ENCODE peak calls at places on chromosomes 1 and 21, in eight cellular contexts. B, E, P, C, J, F, R and V are unnamed samples.

GRCh38 chr1:153262462-153263157 is 3.1 kb downstream of the LORICRIN start:
- DNase-seq in R (no peak), E (no peak), F (no peak), P (no peak), C (no peak), J (no peak), B (no peak), V (no peak)

GRCh38 chr1:31064685-31065309 is 720 bp downstream of the PUM1 start:
- DNase-seq in R (peak; percentile 29), B (no peak), F (no peak), P (peak; percentile 46), E (peak; percentile 41), C (no peak), J (no peak), V (no peak)

GRCh38 chr21:20970691-20971090 is 27.5 kb upstream of the NCAM2 start:
- DNase-seq in C (no peak), B (no peak), J (no peak), E (no peak), P (no peak), F (no peak), R (no peak), V (no peak)

GRCh38 chr1:41328780-41329640 is 32.2 kb upstream of the FOXO6 start:
- DNase-seq in F (no peak), J (no peak), C (no peak), P (no peak), B (no peak), E (no peak), R (no peak), V (no peak)

GRCh38 chr1:99573431-99574217 is 72.3 kb upstream of the PALMD start:
- DNase-seq in J (no peak), F (no peak), R (no peak), P (peak; percentile 24), C (peak; percentile 24), E (no peak), B (no peak), V (no peak)

GRCh38 chr1:5754079-5754431 is 238.2 kb downstream of the NPHP4 start:
- DNase-seq in E (no peak), J (no peak), B (no peak), F (no peak), C (no peak), P (no peak), R (no peak), V (no peak)

GRCh38 chr1:47442202-47442601 is 4.4 kb downstream of the FOXD2 start:
- DNase-seq in E (no peak), P (no peak), R (no peak), B (no peak), J (no peak), F (no peak), C (no peak), V (no peak)

GRCh38 chr1:234139966-234140365 is 233.3 kb upstream of the COA6 start:
- DNase-seq in B (no peak), J (no peak), C (peak; percentile 37), E (peak; percentile 81), R (peak; percentile 48), F (no peak), P (no peak), V (peak; percentile 45)

GRCh38 chr1:48442864-48443619 is 29.0 kb downstream of the SPATA6 start:
- DNase-seq in R (no peak), C (no peak), P (no peak), J (no peak), B (no peak), E (no peak), F (no peak), V (no peak)

GRCh38 chr1:160866001-160866704 is 3.5 kb upstream of the CD244 start:
- DNase-seq in P (no peak), B (no peak), C (peak; percentile 26), J (no peak), R (no peak), F (no peak), E (no peak), V (no peak)

GRCh38 chr1:67830928-67831596 is 2.2 kb downstream of the GNG12 start:
- DNase-seq in P (no peak), F (no peak), R (peak; percentile 24), B (no peak), J (no peak), C (peak; percentile 44), E (peak; percentile 23), V (no peak)
- H3K4me3 ChIP-seq in P (peak overlapping the region; percentile 82), F (peak overlapping the region; percentile 70), R (peak overlapping the region; percentile 86), B (peak overlapping the region; percentile 80), J (peak overlapping the region; percentile 91), C (peak overlapping the region; percentile 82), E (peak overlapping the region; percentile 85), V (peak overlapping the region; percentile 87)

GRCh38 chr1:164504699-164505098 is 54.3 kb upstream of the PBX1 start:
- DNase-seq in B (no peak), R (peak; percentile 47), P (no peak), E (peak; percentile 58), F (no peak), J (no peak), C (peak; percentile 29), V (no peak)

GRCh38 chr1:164515932-164516331 is 43.1 kb upstream of the PBX1 start:
- DNase-seq in B (no peak), F (no peak), J (no peak), P (no peak), R (peak; percentile 34), E (peak; percentile 12), C (no peak), V (no peak)

GRCh38 chr1:164515221-164515620 is 43.8 kb upstream of the PBX1 start:
- DNase-seq in F (no peak), E (no peak), R (no peak), P (no peak), B (no peak), C (no peak), J (peak; percentile 55), V (no peak)

GRCh38 chr1:164510435-164510834 is 48.5 kb upstream of the PBX1 start:
- DNase-seq in P (no peak), J (no peak), R (peak; percentile 60), E (peak; percentile 40), F (no peak), B (no peak), C (peak; percentile 33), V (no peak)
- TF ChIP-seq CTCF in P (no peak), J (no peak), R (peak; percentile 31), E (no peak), F (no peak), B (peak; percentile 31), C (peak; percentile 8), V (peak; percentile 41)

GRCh38 chr1:210252621-210253041 is 20.0 kb downstream of the SERTAD4 start:
- DNase-seq in C (no peak), F (no peak), P (peak; percentile 55), R (no peak), J (no peak), E (no peak), B (no peak), V (no peak)

GRCh38 chr1:210251680-210252490 is 19.3 kb downstream of the SERTAD4 start:
- DNase-seq in J (no peak), P (no peak), C (no peak), B (no peak), E (no peak), R (no peak), F (no peak), V (no peak)

GRCh38 chr1:210248341-210248740 is 15.7 kb downstream of the SERTAD4 start:
- DNase-seq in E (no peak), R (no peak), P (no peak), F (no peak), B (no peak), C (no peak), J (no peak), V (no peak)

GRCh38 chr1:210250998-210251679 is 18.5 kb downstream of the SERTAD4 start:
- DNase-seq in R (no peak), P (peak; percentile 62), F (peak; percentile 45), C (peak; percentile 55), E (peak; percentile 32), J (no peak), B (no peak), V (no peak)

DNA sequence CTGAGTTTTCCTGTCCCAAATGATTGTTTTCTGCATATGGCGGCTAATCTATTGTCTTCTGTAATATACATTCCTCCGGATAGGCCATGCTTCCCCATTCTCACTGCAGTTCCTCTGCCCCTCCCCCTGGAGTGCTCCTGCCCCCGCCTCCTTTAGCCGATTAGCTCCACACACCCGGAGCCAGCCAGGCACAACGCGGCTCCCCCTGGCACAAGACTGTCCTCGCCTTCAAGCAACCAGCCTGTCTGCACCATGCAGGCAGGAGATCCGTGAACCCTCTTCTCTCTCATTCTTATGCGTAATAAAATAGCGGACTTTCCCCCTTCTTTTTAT is 18.0 kb downstream of the SERTAD4 start:
- DNase-seq in P (no peak), B (no peak), C (no peak), R (no peak), E (no peak), J (no peak), F (no peak), V (no peak)
- H3K4me3 ChIP-seq in P (peak overlapping the region; percentile 58), B (no peak overlapping the region), C (peak overlapping the region; percentile 7), R (no peak overlapping the region), E (no peak overlapping the region), J (peak overlapping the region; percentile 67), F (peak overlapping the region; percentile 25), V (peak overlapping the region; percentile 50)

GRCh38 chr1:76160225-76160624 is 85.7 kb downstream of the ST6GALNAC3 start:
- DNase-seq in E (no peak), B (no peak), R (no peak), C (no peak), P (no peak), F (no peak), J (no peak), V (no peak)

GRCh38 chr1:76154213-76154956 is 79.8 kb downstream of the ST6GALNAC3 start:
- DNase-seq in P (peak; percentile 82), F (peak; percentile 65), J (peak; percentile 82), E (peak; percentile 74), R (peak; percentile 78), B (peak; percentile 5), C (peak; percentile 68), V (peak; percentile 66)

GRCh38 chr1:76161451-76161850 is 86.9 kb downstream of the ST6GALNAC3 start:
- DNase-seq in F (no peak), J (no peak), C (no peak), P (no peak), B (no peak), E (no peak), R (no peak), V (no peak)

GRCh38 chr1:76156987-76157386 is 82.4 kb downstream of the ST6GALNAC3 start:
- DNase-seq in E (no peak), C (no peak), B (no peak), F (no peak), R (no peak), P (no peak), J (no peak), V (no peak)

DNA sequence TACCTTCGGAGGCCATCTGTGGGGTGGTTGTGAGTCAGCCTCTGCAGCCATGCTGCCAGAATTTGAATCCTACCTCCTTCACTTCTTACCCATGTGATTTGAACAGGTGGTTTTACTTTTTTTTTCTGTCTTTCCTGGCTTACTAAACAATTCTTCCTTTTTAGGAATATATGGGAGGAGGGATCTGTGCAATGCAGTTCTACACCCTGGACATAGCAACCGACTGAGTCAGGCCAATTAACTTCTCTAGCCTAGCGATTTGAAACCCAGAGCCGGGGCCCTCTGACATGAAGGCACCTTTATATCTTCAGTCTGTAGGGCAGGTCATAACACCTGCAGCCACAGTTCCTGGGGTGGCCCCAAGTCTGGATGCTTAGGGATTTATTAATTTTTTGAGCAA is 83.6 kb downstream of the ST6GALNAC3 start:
- DNase-seq in J (no peak), R (no peak), P (no peak), E (no peak), C (no peak), B (no peak), F (no peak), V (peak; percentile 72)
- TF ChIP-seq CTCF in J (no peak), R (no peak), P (no peak), E (no peak), C (no peak), B (no peak), F (no peak), V (no peak)

GRCh38 chr21:34524671-34525601 is 12.9 kb upstream of the KCNE1 start:
- DNase-seq in R (peak; percentile 61), E (peak; percentile 83), B (no peak), J (no peak), C (peak; percentile 60), P (no peak), F (peak; percentile 23), V (no peak)
- H3K4me3 ChIP-seq in R (peak overlapping the region; percentile 65), E (peak overlapping the region; percentile 57), B (peak overlapping the region; percentile 67), J (peak overlapping the region; percentile 55), C (peak overlapping the region; percentile 64), P (peak overlapping the region; percentile 48), F (no peak overlapping the region), V (peak overlapping the region; percentile 55)